ENCODE peak calls at places on chromosomes 7 and 10, in four cellular contexts. W, R, G and X are unnamed samples.

GRCh38 chr7:1665721-1666250 is 4.3 kb upstream of the ELFN1 start:
- DNase-seq in G (no peak), W (no peak), R (peak; percentile 4), X (peak; percentile 38)

GRCh38 chr10:112650588-112651030 is 203.6 kb downstream of the VTI1A start:
- DNase-seq in R (peak; percentile 58), G (no peak), W (no peak), X (no peak)

GRCh38 chr7:156950381-156950858 is 908 bp downstream of the NOM1 start:
- DNase-seq in W (peak; percentile 45), R (peak; percentile 3), G (no peak), X (no peak)

GRCh38 chr10:133272301-133272963 is 4.2 kb downstream of the ADAM8 start:
- DNase-seq in W (no peak), R (no peak), G (no peak), X (no peak)

GRCh38 chr10:100518761-100519241 is 860 bp downstream of the SEC31B start:
- DNase-seq in W (peak; percentile 70), R (peak; percentile 70), G (no peak), X (peak; percentile 56)

GRCh38 chr10:9244880-9245279 is 1190.4 kb downstream of the GATA3 start:
- DNase-seq in G (no peak), W (no peak), R (no peak), X (no peak)

GRCh38 chr7:155346285-155346684 is 48.6 kb downstream of the INSIG1 start:
- DNase-seq in W (no peak), G (no peak), R (no peak), X (no peak)

GRCh38 chr10:89887830-89888229 is 186.4 kb downstream of the KIF20B start:
- DNase-seq in W (no peak), G (no peak), R (no peak), X (no peak)

GRCh38 chr10:115829501-115830215 is 443.3 kb downstream of the GFRA1 start:
- DNase-seq in R (peak; percentile 75), G (no peak), W (peak; percentile 39), X (no peak)

GRCh38 chr10:6208781-6209235 is 6.1 kb downstream of the PFKFB3 start:
- DNase-seq in G (no peak), R (no peak), W (no peak), X (peak; percentile 26)

GRCh38 chr7:151897201-151897711 is 20.3 kb upstream of the PRKAG2 start:
- DNase-seq in W (peak; percentile 39), R (no peak), G (no peak), X (peak; percentile 77)

GRCh38 chr7:51213618-51214017 is 103.0 kb downstream of the COBL start:
- DNase-seq in G (no peak), R (no peak), W (no peak), X (peak; percentile 32)

DNA sequence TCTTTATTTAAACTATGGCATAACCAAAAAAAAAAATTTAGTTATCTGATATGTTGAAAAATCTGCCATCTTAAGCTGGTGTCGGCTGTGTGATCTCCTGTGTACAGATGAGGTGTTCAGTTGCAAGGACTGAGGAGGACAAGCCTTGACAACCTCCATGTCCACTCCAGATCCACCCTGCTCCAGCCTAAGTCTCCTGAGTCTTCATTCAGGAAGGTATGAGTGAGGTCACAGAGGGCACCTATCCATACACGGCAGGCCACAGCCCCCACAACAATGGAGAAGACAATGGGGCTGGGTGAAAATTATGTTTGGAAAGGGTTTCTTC is 16.1 kb downstream of the TARP start:
- DNase-seq in W (no peak), G (no peak), R (no peak), X (no peak)
- H3K56ac ChIP-seq in W (no peak overlapping the region), G (no peak overlapping the region), R (no peak overlapping the region), X (no peak overlapping the region)

GRCh38 chr7:107330478-107330877 is 139.4 kb upstream of the GPR22 start:
- DNase-seq in R (no peak), W (no peak), G (no peak), X (no peak)
- H3K56ac ChIP-seq in R (no peak overlapping the region), W (no peak overlapping the region), G (no peak overlapping the region), X (no peak overlapping the region)

GRCh38 chr10:62805139-62806092 is 896 bp downstream of the ADO start:
- DNase-seq in G (no peak), W (peak; percentile 77), R (peak; percentile 47), X (peak; percentile 62)

GRCh38 chr10:62804384-62805138 is at the start of gene ADO:
- DNase-seq in R (peak; percentile 79), G (peak; percentile 67), W (peak; percentile 94), X (peak; percentile 88)

GRCh38 chr10:62806246-62806645 is 1.7 kb downstream of the ADO start:
- DNase-seq in W (no peak), R (peak; percentile 25), G (no peak), X (no peak)

DNA sequence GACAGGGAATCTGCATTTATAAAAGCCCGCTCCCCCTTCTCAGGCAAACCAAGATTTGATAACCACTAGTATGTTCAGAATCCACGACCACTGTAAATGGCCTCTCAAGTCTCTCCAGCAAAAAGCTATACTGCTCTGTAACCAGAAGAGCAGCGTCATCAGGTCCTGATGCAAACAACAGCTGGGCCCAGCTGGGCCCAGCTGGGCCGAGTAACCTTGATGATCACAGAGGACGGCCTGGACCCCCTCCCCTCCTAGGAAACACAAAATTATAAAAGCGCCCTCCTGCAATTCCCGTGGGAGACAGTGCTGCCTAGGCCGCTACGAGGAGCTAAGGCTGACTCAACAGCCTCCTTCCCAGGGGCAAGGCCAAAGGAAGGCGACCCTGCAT is 532 bp upstream of the ADO start:
- DNase-seq in W (no peak), G (no peak), R (peak; percentile 33), X (no peak)
- H3K56ac ChIP-seq in W (peak overlapping the region; percentile 88), G (no peak overlapping the region), R (peak overlapping the region; percentile 51), X (no peak overlapping the region)

GRCh38 chr10:60706146-60706545 is 72.1 kb upstream of the CDK1 start:
- DNase-seq in R (no peak), W (no peak), G (no peak), X (no peak)

GRCh38 chr10:60704480-60704879 is 73.8 kb upstream of the CDK1 start:
- DNase-seq in G (no peak), W (no peak), R (no peak), X (no peak)

GRCh38 chr10:60708666-60709065 is 69.6 kb upstream of the CDK1 start:
- DNase-seq in G (no peak), R (no peak), W (no peak), X (no peak)

GRCh38 chr10:60707841-60708240 is 70.4 kb upstream of the CDK1 start:
- DNase-seq in G (no peak), W (no peak), R (no peak), X (no peak)

DNA sequence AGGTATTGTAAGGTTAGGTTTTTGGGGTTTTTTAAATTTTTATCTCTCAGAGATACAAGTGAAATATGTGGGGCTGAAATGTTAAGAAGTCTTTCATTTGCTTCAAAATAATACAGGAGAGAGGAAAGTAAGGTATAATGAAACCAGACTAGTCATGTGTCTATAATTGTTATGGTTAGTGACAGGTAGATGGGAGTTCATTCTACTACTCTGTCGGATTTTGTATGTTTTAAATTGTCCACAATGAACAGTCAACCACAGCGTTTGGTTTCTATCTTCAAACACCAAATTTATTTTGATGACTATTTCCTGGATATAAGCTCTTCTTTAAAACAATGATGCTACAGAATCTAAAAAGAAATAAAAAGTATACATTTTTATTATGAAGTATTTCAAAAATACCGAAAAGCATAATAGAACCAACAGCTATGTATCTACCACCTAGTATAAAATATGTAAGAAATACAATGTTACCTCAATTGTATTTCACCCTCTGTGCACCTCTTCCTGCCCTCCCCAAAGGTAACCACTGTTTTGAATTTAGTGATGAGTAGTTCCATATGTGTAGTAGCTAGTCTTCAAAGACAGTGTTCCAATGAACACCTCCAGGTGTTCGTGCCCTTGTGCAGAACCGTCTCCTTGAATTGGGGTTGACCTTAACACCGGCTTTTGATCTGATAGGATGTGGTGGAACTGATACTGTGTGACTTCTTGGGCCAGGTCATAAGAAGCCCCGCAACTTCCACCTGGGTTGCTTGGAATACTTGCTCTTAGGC is 74.8 kb upstream of the CDK1 start:
- DNase-seq in G (no peak), R (no peak), W (no peak), X (no peak)
- H3K56ac ChIP-seq in G (no peak overlapping the region), R (no peak overlapping the region), W (no peak overlapping the region), X (no peak overlapping the region)

DNA sequence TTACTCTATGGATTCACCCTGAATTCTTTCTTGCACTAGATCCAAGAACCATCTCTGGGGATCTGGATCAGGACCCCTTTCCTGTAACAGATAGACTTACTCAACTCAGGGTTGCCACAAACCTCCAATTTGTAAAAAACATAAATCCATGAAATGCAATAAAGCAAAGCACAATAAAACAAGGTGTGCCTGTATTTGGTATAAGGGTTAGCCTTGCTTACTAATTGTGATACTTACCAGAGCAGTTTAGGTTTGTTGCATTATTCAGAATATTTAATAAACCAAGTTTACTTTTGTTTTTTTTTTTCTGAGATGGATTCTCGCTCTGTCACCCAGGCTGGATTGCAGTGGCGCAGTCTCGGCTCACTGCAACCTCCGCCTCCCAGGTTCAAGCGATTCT is 79.6 kb downstream of the SEC61G start:
- DNase-seq in W (no peak), R (no peak), G (no peak), X (no peak)
- H3K56ac ChIP-seq in W (no peak overlapping the region), R (no peak overlapping the region), G (no peak overlapping the region), X (no peak overlapping the region)

DNA sequence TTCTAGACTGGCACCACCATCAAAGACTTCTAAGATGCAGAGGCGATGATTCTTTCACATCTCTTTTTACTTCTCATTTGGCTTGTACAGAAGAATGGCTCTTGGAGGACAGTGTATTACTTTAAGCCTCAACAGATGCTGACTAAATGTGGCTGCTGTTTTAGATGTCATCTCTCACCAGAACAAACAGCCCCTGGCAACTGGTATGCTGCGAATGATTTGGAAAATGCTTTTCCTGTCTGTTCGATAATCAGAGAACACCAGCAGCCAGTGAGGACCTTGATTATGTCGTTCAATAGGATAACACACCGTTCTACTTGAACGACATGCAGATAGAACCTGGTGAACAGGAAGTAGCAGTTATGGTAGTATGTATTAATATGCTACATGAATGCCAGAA is 131.8 kb downstream of the RNF216 start:
- DNase-seq in W (no peak), G (no peak), R (no peak), X (no peak)
- H3K56ac ChIP-seq in W (no peak overlapping the region), G (no peak overlapping the region), R (no peak overlapping the region), X (no peak overlapping the region)

GRCh38 chr10:110977662-110978061 is 58.3 kb downstream of the SHOC2 start:
- DNase-seq in R (peak; percentile 60), W (peak; percentile 28), G (no peak), X (no peak)
- H3K56ac ChIP-seq in R (no peak overlapping the region), W (no peak overlapping the region), G (no peak overlapping the region), X (no peak overlapping the region)